ENCODE peak calls at places on chromosomes 2 and 18, in six cellular contexts. One of them, this sample, is unnamed.

GRCh38 chr2:136801628-136802027 is 36.3 kb downstream of the THSD7B start:
- DNase-seq in AG09309: no peak
- DNase-seq in hepatocyte: no peak
- DNase-seq in mucosa of descending colon: no peak
- DNase-seq in foreskin fibroblast: no peak
- DNase-seq in heart right ventricle: no peak
- DNase-seq in this sample: no peak

GRCh38 chr2:29082804-29083495 is 8.6 kb upstream of the PCARE start:
- DNase-seq in AG09309: no peak
- DNase-seq in foreskin fibroblast: no peak
- DNase-seq in heart right ventricle: no peak
- DNase-seq in mucosa of descending colon: no peak
- DNase-seq in hepatocyte: no peak
- DNase-seq in this sample: no peak

GRCh38 chr2:13056259-13056843 is 339.6 kb downstream of the TRIB2 start:
- DNase-seq in mucosa of descending colon: no peak
- DNase-seq in foreskin fibroblast: peak
- DNase-seq in heart right ventricle: no peak
- DNase-seq in AG09309: no peak
- DNase-seq in hepatocyte: peak
- DNase-seq in this sample: no peak

GRCh38 chr2:63424329-63425078 is 163.8 kb downstream of the WDPCP start:
- DNase-seq in hepatocyte: peak
- DNase-seq in foreskin fibroblast: peak
- DNase-seq in AG09309: no peak
- DNase-seq in heart right ventricle: no peak
- DNase-seq in mucosa of descending colon: no peak
- DNase-seq in this sample: no peak

GRCh38 chr2:222404126-222404891 is 20.0 kb upstream of the SGPP2 start:
- DNase-seq in AG09309: no peak
- DNase-seq in foreskin fibroblast: no peak
- DNase-seq in heart right ventricle: no peak
- DNase-seq in hepatocyte: no peak
- DNase-seq in mucosa of descending colon: no peak
- DNase-seq in this sample: no peak

GRCh38 chr2:186862869-186863709 is 14.1 kb upstream of the ZSWIM2 start:
- DNase-seq in AG09309: peak
- DNase-seq in hepatocyte: peak
- DNase-seq in heart right ventricle: no peak
- DNase-seq in foreskin fibroblast: peak
- DNase-seq in mucosa of descending colon: no peak
- DNase-seq in this sample: no peak

GRCh38 chr2:239235311-239235710 is 165.5 kb downstream of the HDAC4 start:
- DNase-seq in mucosa of descending colon: no peak
- DNase-seq in AG09309: no peak
- DNase-seq in foreskin fibroblast: no peak
- DNase-seq in heart right ventricle: no peak
- DNase-seq in hepatocyte: no peak
- DNase-seq in this sample: no peak

GRCh38 chr2:9264301-9264700 is 57.7 kb downstream of the ASAP2 start:
- DNase-seq in foreskin fibroblast: peak
- DNase-seq in hepatocyte: no peak
- DNase-seq in AG09309: no peak
- DNase-seq in mucosa of descending colon: no peak
- DNase-seq in heart right ventricle: no peak
- DNase-seq in this sample: no peak

GRCh38 chr2:74908763-74909444 is 49.5 kb upstream of the POLE4 start:
- DNase-seq in AG09309: no peak
- DNase-seq in foreskin fibroblast: peak
- DNase-seq in hepatocyte: no peak
- DNase-seq in mucosa of descending colon: peak
- DNase-seq in heart right ventricle: no peak
- DNase-seq in this sample: no peak

GRCh38 chr18:76981388-76981968 is 151.1 kb downstream of the MBP start:
- DNase-seq in foreskin fibroblast: no peak
- DNase-seq in AG09309: no peak
- DNase-seq in mucosa of descending colon: peak
- DNase-seq in hepatocyte: no peak
- DNase-seq in heart right ventricle: no peak
- DNase-seq in this sample: peak

GRCh38 chr2:201452058-201452736 is 657 bp downstream of the STRADB start:
- DNase-seq in heart right ventricle: no peak
- DNase-seq in foreskin fibroblast: peak
- DNase-seq in hepatocyte: peak
- DNase-seq in mucosa of descending colon: no peak
- DNase-seq in AG09309: no peak
- DNase-seq in this sample: no peak

GRCh38 chr2:200758341-200758740 is 53.4 kb upstream of the BZW1 start:
- DNase-seq in hepatocyte: no peak
- DNase-seq in AG09309: no peak
- DNase-seq in mucosa of descending colon: no peak
- DNase-seq in foreskin fibroblast: no peak
- DNase-seq in heart right ventricle: no peak
- DNase-seq in this sample: no peak

GRCh38 chr2:127535422-127535901 is at the start of gene MYO7B:
- DNase-seq in mucosa of descending colon: peak
- DNase-seq in hepatocyte: peak
- DNase-seq in AG09309: no peak
- DNase-seq in foreskin fibroblast: no peak
- DNase-seq in heart right ventricle: no peak
- DNase-seq in this sample: no peak

GRCh38 chr2:98822301-98823164 is 91.6 kb upstream of the MGAT4A start:
- DNase-seq in AG09309: no peak
- DNase-seq in foreskin fibroblast: peak
- DNase-seq in heart right ventricle: peak
- DNase-seq in mucosa of descending colon: peak
- DNase-seq in hepatocyte: peak
- DNase-seq in this sample: peak

GRCh38 chr2:72788756-72789155 is 37.1 kb downstream of the EXOC6B start:
- DNase-seq in heart right ventricle: no peak
- DNase-seq in AG09309: peak
- DNase-seq in foreskin fibroblast: peak
- DNase-seq in hepatocyte: no peak
- DNase-seq in mucosa of descending colon: no peak
- DNase-seq in this sample: no peak

GRCh38 chr2:129908721-129909373 is 70.6 kb upstream of the RAB6C start:
- DNase-seq in heart right ventricle: no peak
- DNase-seq in foreskin fibroblast: no peak
- DNase-seq in mucosa of descending colon: no peak
- DNase-seq in AG09309: no peak
- DNase-seq in hepatocyte: no peak
- DNase-seq in this sample: peak

GRCh38 chr2:12006841-12007240 is 260.4 kb downstream of the LPIN1 start:
- DNase-seq in hepatocyte: peak
- DNase-seq in heart right ventricle: no peak
- DNase-seq in mucosa of descending colon: no peak
- DNase-seq in AG09309: no peak
- DNase-seq in foreskin fibroblast: peak
- DNase-seq in this sample: no peak

GRCh38 chr2:188269004-188269403 is 22.7 kb upstream of the GULP1 start:
- DNase-seq in hepatocyte: no peak
- DNase-seq in mucosa of descending colon: no peak
- DNase-seq in AG09309: no peak
- DNase-seq in foreskin fibroblast: no peak
- DNase-seq in heart right ventricle: no peak
- DNase-seq in this sample: no peak

GRCh38 chr2:81283081-81283480 is 978.5 kb upstream of the LRRTM1 start:
- DNase-seq in heart right ventricle: no peak
- DNase-seq in hepatocyte: peak
- DNase-seq in foreskin fibroblast: no peak
- DNase-seq in AG09309: no peak
- DNase-seq in mucosa of descending colon: no peak
- DNase-seq in this sample: no peak

GRCh38 chr2:54275541-54275940 is 19.5 kb upstream of the TSPYL6 start:
- DNase-seq in AG09309: no peak
- DNase-seq in foreskin fibroblast: no peak
- DNase-seq in heart right ventricle: no peak
- DNase-seq in hepatocyte: no peak
- DNase-seq in mucosa of descending colon: no peak
- DNase-seq in this sample: no peak

GRCh38 chr18:48832961-48833700 is 117.6 kb downstream of the SMAD7 start:
- DNase-seq in heart right ventricle: peak
- DNase-seq in AG09309: no peak
- DNase-seq in hepatocyte: peak
- DNase-seq in foreskin fibroblast: peak
- DNase-seq in mucosa of descending colon: peak
- DNase-seq in this sample: peak

GRCh38 chr2:219182331-219183150 is 4.5 kb downstream of the RETREG2 start:
- DNase-seq in hepatocyte: no peak
- DNase-seq in AG09309: no peak
- DNase-seq in mucosa of descending colon: peak
- DNase-seq in foreskin fibroblast: no peak
- DNase-seq in heart right ventricle: no peak
- DNase-seq in this sample: no peak

GRCh38 chr2:80489718-80490117 is 185.2 kb upstream of the LRRTM1 start:
- DNase-seq in AG09309: peak
- DNase-seq in foreskin fibroblast: peak
- DNase-seq in mucosa of descending colon: no peak
- DNase-seq in hepatocyte: no peak
- DNase-seq in heart right ventricle: no peak
- DNase-seq in this sample: no peak

GRCh38 chr2:12715878-12716249 is 872 bp upstream of the TRIB2 start:
- DNase-seq in heart right ventricle: peak
- DNase-seq in mucosa of descending colon: peak
- DNase-seq in AG09309: no peak
- DNase-seq in foreskin fibroblast: peak
- DNase-seq in hepatocyte: peak
- DNase-seq in this sample: peak

GRCh38 chr18:79922971-79923411 is 28.5 kb downstream of the SLC66A2 start:
- DNase-seq in hepatocyte: no peak
- DNase-seq in AG09309: no peak
- DNase-seq in foreskin fibroblast: no peak
- DNase-seq in mucosa of descending colon: peak
- DNase-seq in heart right ventricle: no peak
- DNase-seq in this sample: peak

GRCh38 chr18:3046216-3046808 is 33.4 kb upstream of the LPIN2 start:
- DNase-seq in foreskin fibroblast: no peak
- DNase-seq in AG09309: no peak
- DNase-seq in hepatocyte: no peak
- DNase-seq in heart right ventricle: no peak
- DNase-seq in mucosa of descending colon: no peak
- DNase-seq in this sample: no peak

DNA sequence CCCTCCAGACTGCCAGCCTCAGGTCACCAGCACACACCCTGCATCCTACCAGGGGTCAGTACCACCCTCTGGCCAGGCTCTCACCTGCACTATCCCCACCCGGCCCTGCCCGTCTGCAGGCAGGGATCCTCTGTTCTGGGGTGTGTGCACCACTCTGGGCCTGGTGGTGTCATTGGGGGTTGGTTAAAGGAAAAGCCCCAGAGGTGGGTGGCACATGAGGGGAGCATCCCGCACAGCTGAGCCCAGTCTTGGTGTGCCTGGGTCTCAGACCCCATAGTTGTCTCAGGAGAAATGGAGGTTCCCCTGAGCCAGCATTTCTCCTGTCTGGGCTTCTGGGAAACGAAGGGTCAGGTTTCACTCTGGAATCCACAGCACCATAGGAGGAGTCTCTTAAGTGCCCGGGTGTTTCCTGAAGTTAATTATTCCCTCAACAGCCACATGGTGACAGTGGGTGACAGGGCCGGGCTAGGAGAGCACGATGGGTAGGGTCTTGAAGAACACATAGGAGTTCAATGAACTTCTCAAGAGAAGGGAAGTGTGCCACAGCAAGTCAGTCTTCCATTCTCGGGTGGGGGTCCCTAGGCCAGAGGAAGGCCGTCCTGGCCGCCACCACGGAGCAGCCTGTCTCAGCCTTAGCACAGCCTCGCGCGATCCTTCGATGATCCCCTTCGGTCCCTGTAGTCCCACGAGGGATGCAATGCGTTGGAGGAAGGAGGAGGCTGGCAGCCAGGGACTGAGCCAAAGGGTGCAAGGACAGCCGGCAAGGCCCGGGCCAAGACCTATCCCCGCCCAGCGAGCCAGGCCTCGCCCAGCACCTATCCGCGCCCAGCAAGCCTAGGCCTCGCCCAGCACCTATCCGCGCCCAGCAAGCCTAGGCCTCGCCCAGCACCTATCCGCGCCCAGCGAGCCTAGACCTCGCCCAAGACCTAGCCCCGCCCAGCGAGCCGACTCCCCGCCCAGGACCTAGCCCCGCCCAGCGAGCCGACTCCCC is 1.1 kb upstream of the FARP2 start:
- DNase-seq in heart right ventricle: peak
- DNase-seq in mucosa of descending colon: peak
- DNase-seq in foreskin fibroblast: peak
- DNase-seq in hepatocyte: peak
- DNase-seq in AG09309: no peak
- DNase-seq in this sample: peak
- TF ChIP-seq CTCF in heart right ventricle: no peak
- TF ChIP-seq CTCF in mucosa of descending colon: no peak
- TF ChIP-seq CTCF in foreskin fibroblast: no peak
- TF ChIP-seq CTCF in hepatocyte: no peak
- TF ChIP-seq CTCF in AG09309: no peak
- TF ChIP-seq CTCF in this sample: no peak

GRCh38 chr2:153477096-153477555 is 1.4 kb downstream of the RPRM start:
- DNase-seq in foreskin fibroblast: peak
- DNase-seq in heart right ventricle: no peak
- DNase-seq in hepatocyte: peak
- DNase-seq in mucosa of descending colon: no peak
- DNase-seq in AG09309: no peak
- DNase-seq in this sample: no peak
- TF ChIP-seq CTCF in foreskin fibroblast: no peak
- TF ChIP-seq CTCF in heart right ventricle: no peak
- TF ChIP-seq CTCF in hepatocyte: peak
- TF ChIP-seq CTCF in mucosa of descending colon: no peak
- TF ChIP-seq CTCF in AG09309: no peak
- TF ChIP-seq CTCF in this sample: no peak

DNA sequence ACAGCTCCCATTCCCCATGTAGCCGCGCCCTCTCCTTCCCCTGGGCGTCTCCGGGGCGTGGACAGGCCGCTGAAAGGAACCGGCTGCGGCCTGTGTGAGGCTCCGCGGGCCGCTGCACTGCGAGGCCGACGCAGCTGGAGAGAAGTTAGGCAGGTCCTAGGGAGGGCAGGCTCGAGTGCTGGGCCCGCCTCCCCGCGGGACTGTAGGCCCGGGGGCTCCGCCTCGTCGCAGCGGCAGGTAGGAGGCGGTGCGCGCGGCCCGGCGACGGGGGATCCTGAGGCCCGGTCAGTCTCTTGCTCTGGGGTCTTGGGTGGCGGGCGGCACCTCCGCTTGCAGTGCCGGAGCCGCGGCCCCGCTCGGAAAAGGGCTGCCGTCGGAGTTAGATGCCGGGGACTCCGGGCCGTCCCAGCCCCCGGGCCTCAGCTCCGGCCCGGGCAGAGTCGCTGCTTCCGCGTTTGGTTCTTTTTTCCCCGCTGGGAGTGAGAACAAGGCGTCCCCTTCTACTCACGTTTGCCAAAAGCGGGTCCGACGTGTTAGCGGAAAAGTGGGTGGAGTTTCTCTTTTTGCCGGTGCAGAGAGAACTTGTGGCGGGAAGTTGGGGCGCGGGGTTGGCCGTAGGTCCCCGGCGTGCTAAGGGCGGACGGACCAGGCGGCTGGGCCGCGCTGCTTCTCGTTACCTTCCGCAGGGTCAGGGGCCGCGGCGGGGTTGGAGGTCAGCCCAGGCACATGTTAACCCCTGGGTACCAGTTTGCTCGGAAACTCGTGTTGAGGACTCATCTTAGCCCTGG is at the start of gene VRK2:
- DNase-seq in mucosa of descending colon: peak
- DNase-seq in AG09309: no peak
- DNase-seq in hepatocyte: peak
- DNase-seq in heart right ventricle: peak
- DNase-seq in foreskin fibroblast: peak
- DNase-seq in this sample: peak
- TF ChIP-seq CTCF in mucosa of descending colon: no peak
- TF ChIP-seq CTCF in AG09309: no peak
- TF ChIP-seq CTCF in hepatocyte: no peak
- TF ChIP-seq CTCF in heart right ventricle: peak
- TF ChIP-seq CTCF in foreskin fibroblast: no peak
- TF ChIP-seq CTCF in this sample: peak

GRCh38 chr2:46601328-46601963 is 122.1 kb downstream of the TMEM247 start:
- DNase-seq in foreskin fibroblast: peak
- DNase-seq in hepatocyte: peak
- DNase-seq in heart right ventricle: no peak
- DNase-seq in AG09309: no peak
- DNase-seq in mucosa of descending colon: no peak
- DNase-seq in this sample: no peak
- TF ChIP-seq CTCF in foreskin fibroblast: peak
- TF ChIP-seq CTCF in hepatocyte: peak
- TF ChIP-seq CTCF in heart right ventricle: peak
- TF ChIP-seq CTCF in AG09309: peak
- TF ChIP-seq CTCF in mucosa of descending colon: no peak
- TF ChIP-seq CTCF in this sample: no peak

This sample was measured in stomach.